ENCODE peak calls at places on chromosome X, in ten cellular contexts. T, R, C, F, Z, P, H, S, V and B are unnamed samples.
A peak's percentile ranks its signal among the peaks of the same experiment; 100 is the strongest.

GRCh38 chrX:154546354-154547244 is at the start of gene G6PD:
- DNase-seq in T (peak; percentile 73), R (peak; percentile 65), C (peak; percentile 76), F (peak; percentile 71), Z (peak; percentile 69), P (peak; percentile 66), H (no peak), S (peak; percentile 80), V (peak; percentile 55), B (peak; percentile 29)

GRCh38 chrX:66912417-66912816 is 273.5 kb upstream of the EDA2R start:
- DNase-seq in T (no peak), R (no peak), C (no peak), F (no peak), Z (no peak), P (no peak), H (no peak), S (no peak), V (no peak), B (no peak)

GRCh38 chrX:13110427-13111324 is 66.3 kb upstream of the FAM9C start:
- DNase-seq in T (no peak), R (peak; percentile 62), C (no peak), F (no peak), Z (no peak), P (peak; percentile 97), H (no peak), S (no peak), V (no peak), B (no peak)

GRCh38 chrX:100995469-100995868 is 26.0 kb downstream of the ARL13A start:
- DNase-seq in T (peak; percentile 35), R (no peak), C (no peak), F (no peak), Z (peak; percentile 30), P (peak; percentile 78), H (no peak), S (no peak), V (peak; percentile 83), B (no peak)

GRCh38 chrX:70720721-70721120 is 187.8 kb downstream of the TEX11 start:
- DNase-seq in T (no peak), R (no peak), C (no peak), F (no peak), Z (no peak), P (no peak), H (no peak), S (no peak), V (no peak), B (no peak)

GRCh38 chrX:47143894-47144625 is 442 bp downstream of the NDUFB11 start:
- DNase-seq in T (no peak), R (peak; percentile 61), C (no peak), F (no peak), Z (peak; percentile 72), P (peak; percentile 47), H (peak; percentile 23), S (no peak), V (peak; percentile 50), B (peak; percentile 19)

GRCh38 chrX:1592863-1593201 is 1.4 kb downstream of the AKAP17A start:
- DNase-seq in T (no peak), R (no peak), C (no peak), F (no peak), Z (no peak), P (no peak), H (no peak), S (no peak), V (no peak), B (no peak)

GRCh38 chrX:70411475-70411874 is 11.6 kb upstream of the GDPD2 start:
- DNase-seq in T (no peak), R (no peak), C (no peak), F (no peak), Z (no peak), P (no peak), H (no peak), S (no peak), V (no peak), B (no peak)

GRCh38 chrX:1248381-1249061 is 20.1 kb upstream of the CSF2RA start:
- DNase-seq in T (no peak), R (no peak), C (no peak), F (peak; percentile 57), Z (no peak), P (no peak), H (no peak), S (no peak), V (peak; percentile 5), B (no peak)

GRCh38 chrX:44874481-44875184 is 1.6 kb downstream of the KDM6A start:
- DNase-seq in T (peak; percentile 40), R (peak; percentile 68), C (peak; percentile 5), F (no peak), Z (peak; percentile 1), P (peak; percentile 60), H (peak; percentile 20), S (no peak), V (peak; percentile 27), B (no peak)

GRCh38 chrX:13265549-13266132 is 54.2 kb downstream of the ATXN3L start:
- DNase-seq in T (no peak), R (no peak), C (no peak), F (no peak), Z (no peak), P (no peak), H (no peak), S (no peak), V (no peak), B (no peak)

GRCh38 chrX:123626962-123627361 is 105.9 kb downstream of the THOC2 start:
- DNase-seq in T (no peak), R (no peak), C (no peak), F (no peak), Z (no peak), P (no peak), H (no peak), S (no peak), V (no peak), B (no peak)

GRCh38 chrX:97074400-97074799 is 190.7 kb downstream of the RPA4 start:
- DNase-seq in T (no peak), R (no peak), C (no peak), F (no peak), Z (no peak), P (no peak), H (no peak), S (no peak), V (no peak), B (no peak)

GRCh38 chrX:101462892-101463291 is 22.4 kb upstream of the ARMCX4 start:
- DNase-seq in T (no peak), R (peak; percentile 19), C (no peak), F (no peak), Z (no peak), P (peak; percentile 45), H (no peak), S (peak; percentile 34), V (peak; percentile 55), B (peak; percentile 4)

GRCh38 chrX:111254896-111255693 is 15.2 kb downstream of the CAPN6 start:
- DNase-seq in T (no peak), R (no peak), C (no peak), F (no peak), Z (no peak), P (no peak), H (no peak), S (no peak), V (no peak), B (no peak)

GRCh38 chrX:13029831-13030771 is 14.3 kb downstream of the FAM9C start:
- DNase-seq in T (no peak), R (no peak), C (no peak), F (peak; percentile 60), Z (no peak), P (peak; percentile 62), H (no peak), S (no peak), V (no peak), B (no peak)

GRCh38 chrX:46279925-46280313 is 265.3 kb downstream of the ZNF674 start:
- DNase-seq in T (no peak), R (no peak), C (no peak), F (no peak), Z (no peak), P (peak; percentile 53), H (no peak), S (no peak), V (no peak), B (no peak)

GRCh38 chrX:25941559-25942250 is 196.4 kb upstream of the MAGEB18 start:
- DNase-seq in T (no peak), R (no peak), C (no peak), F (no peak), Z (no peak), P (peak; percentile 81), H (no peak), S (no peak), V (no peak), B (no peak)

GRCh38 chrX:103376118-103376978 is at the start of gene BEX3:
- DNase-seq in T (no peak), R (peak; percentile 48), C (no peak), F (peak; percentile 56), Z (peak; percentile 37), P (peak; percentile 56), H (no peak), S (peak; percentile 60), V (peak; percentile 58), B (peak; percentile 82)

GRCh38 chrX:96480081-96480480 is 204.6 kb upstream of the DIAPH2 start:
- DNase-seq in T (no peak), R (no peak), C (no peak), F (no peak), Z (no peak), P (peak; percentile 36), H (no peak), S (no peak), V (no peak), B (no peak)

GRCh38 chrX:112672788-112673560 is 6.8 kb downstream of the LHFPL1 start:
- DNase-seq in T (no peak), R (no peak), C (no peak), F (no peak), Z (no peak), P (peak; percentile 19), H (no peak), S (no peak), V (no peak), B (no peak)

GRCh38 chrX:40996886-40997530 is 88.2 kb upstream of the USP9X start:
- DNase-seq in T (no peak), R (peak; percentile 36), C (no peak), F (peak; percentile 49), Z (no peak), P (peak; percentile 63), H (no peak), S (no peak), V (peak; percentile 57), B (no peak)

GRCh38 chrX:151970027-151970426 is 4.4 kb downstream of the GABRE start:
- DNase-seq in T (no peak), R (no peak), C (no peak), F (no peak), Z (no peak), P (peak; percentile 10), H (no peak), S (no peak), V (no peak), B (no peak)

GRCh38 chrX:39984191-39984956 is 113.4 kb downstream of the BCOR start:
- DNase-seq in T (no peak), R (no peak), C (no peak), F (peak; percentile 41), Z (no peak), P (no peak), H (no peak), S (no peak), V (peak; percentile 94), B (peak; percentile 2)

GRCh38 chrX:3592184-3592583 is 121.3 kb downstream of the PRKX start:
- DNase-seq in T (no peak), R (no peak), C (no peak), F (no peak), Z (no peak), P (no peak), H (no peak), S (no peak), V (no peak), B (no peak)

GRCh38 chrX:76802698-76803097 is 375.2 kb downstream of the MAGEE1 start:
- DNase-seq in T (no peak), R (peak; percentile 1), C (no peak), F (no peak), Z (no peak), P (no peak), H (no peak), S (no peak), V (no peak), B (no peak)

GRCh38 chrX:22950278-22951266 is 49.2 kb upstream of the DDX53 start:
- DNase-seq in T (no peak), R (no peak), C (no peak), F (no peak), Z (no peak), P (peak; percentile 88), H (no peak), S (no peak), V (peak; percentile 62), B (no peak)

GRCh38 chrX:133999013-133999705 is 13.8 kb upstream of the GPC3 start:
- DNase-seq in T (no peak), R (no peak), C (no peak), F (no peak), Z (no peak), P (no peak), H (no peak), S (no peak), V (no peak), B (no peak)